ENCODE peak calls at places on chromosomes 7 and 10, in seven cellular contexts. I is right lobe of liver, T is gastrocnemius medialis, G is spleen, Z is Peyer's patch, Y is transverse colon, F is GM12878. W is an unnamed sample.
A peak's percentile ranks its signal among the peaks of the same experiment; 100 is the strongest.

GRCh38 chr7:128591705-128592104 is 80.4 kb upstream of the GARIN1A start:
- DNase-seq in I (no peak), T (no peak), G (no peak), F (no peak), Y (no peak), Z (no peak), W (no peak)

GRCh38 chr10:83539528-83540308 is 599.6 kb upstream of the GHITM start:
- DNase-seq in T (peak; percentile 19), I (no peak), G (no peak), F (peak; percentile 74), Y (peak; percentile 30), Z (no peak), W (no peak)

GRCh38 chr7:70325509-70326101 is 727.3 kb downstream of the AUTS2 start:
- DNase-seq in T (no peak), G (no peak), Y (no peak), Z (no peak), F (no peak), I (no peak), W (peak; percentile 54)

GRCh38 chr7:4235596-4235995 is 446.5 kb upstream of the FOXK1 start:
- DNase-seq in I (no peak), F (no peak), T (no peak), Y (no peak), G (no peak), Z (no peak), W (no peak)

GRCh38 chr10:46255696-46256355 is 31.0 kb upstream of the ANTXRL start:
- DNase-seq in F (no peak), I (peak; percentile 86), T (no peak), Y (peak; percentile 71), Z (peak; percentile 78), G (peak; percentile 86), W (peak; percentile 45)

GRCh38 chr7:74038194-74038961 is 10.4 kb downstream of the ELN start:
- DNase-seq in Y (no peak), Z (no peak), I (no peak), F (no peak), G (no peak), T (peak; percentile 80), W (no peak)

GRCh38 chr10:85003083-85003482 is 674.7 kb downstream of the CCSER2 start:
- DNase-seq in T (no peak), F (no peak), Z (no peak), G (no peak), I (no peak), Y (no peak), W (no peak)

GRCh38 chr7:151491859-151492258 is 27.8 kb downstream of the RHEB start:
- DNase-seq in F (no peak), Z (no peak), T (no peak), I (no peak), G (no peak), Y (no peak), W (peak; percentile 53)

GRCh38 chr10:129949411-129950335 is 14.4 kb downstream of the EBF3 start:
- DNase-seq in F (no peak), Y (no peak), I (no peak), Z (peak; percentile 40), G (peak; percentile 59), T (peak; percentile 43), W (no peak)

GRCh38 chr7:151676759-151677158 is 157.1 kb upstream of the RHEB start:
- DNase-seq in Y (no peak), Z (no peak), I (no peak), F (no peak), G (no peak), T (no peak), W (no peak)

GRCh38 chr10:11510714-11511113 is 100.7 kb downstream of the USP6NL start:
- DNase-seq in Y (no peak), I (no peak), Z (no peak), T (no peak), F (no peak), G (no peak), W (no peak)

GRCh38 chr7:12930534-12930933 is 243.1 kb downstream of the ARL4A start:
- DNase-seq in F (no peak), G (no peak), Y (no peak), I (no peak), T (no peak), Z (no peak), W (no peak)

GRCh38 chr7:55515569-55516279 is 56.6 kb downstream of the VOPP1 start:
- DNase-seq in T (peak; percentile 80), F (no peak), Z (peak; percentile 65), I (no peak), Y (no peak), G (no peak), W (no peak)

GRCh38 chr7:122884186-122884585 is 2.1 kb downstream of the CADPS2 start:
- DNase-seq in G (no peak), Y (no peak), T (no peak), Z (no peak), F (no peak), I (no peak), W (no peak)

GRCh38 chr7:105304040-105304895 is 84.5 kb downstream of the SRPK2 start:
- DNase-seq in Z (no peak), I (no peak), G (no peak), F (peak; percentile 53), Y (no peak), T (no peak), W (peak; percentile 19)

GRCh38 chr10:127525686-127526085 is 23.4 kb upstream of the NPS start:
- DNase-seq in G (no peak), F (no peak), I (no peak), T (no peak), Y (no peak), Z (no peak), W (no peak)

GRCh38 chr10:102245932-102246251 is 560 bp downstream of the GBF1 start:
- DNase-seq in T (no peak), Y (no peak), Z (no peak), F (no peak), G (no peak), I (no peak), W (no peak)

GRCh38 chr7:131865911-131866310 is 309.5 kb upstream of the PODXL start:
- DNase-seq in F (no peak), T (no peak), G (no peak), Z (no peak), I (no peak), Y (no peak), W (no peak)

GRCh38 chr7:103632972-103633371 is 187.0 kb upstream of the SLC26A5 start:
- DNase-seq in F (no peak), G (no peak), T (no peak), Z (no peak), I (no peak), Y (no peak), W (no peak)

GRCh38 chr7:42605800-42606199 is 306.1 kb downstream of the C7orf25 start:
- DNase-seq in G (no peak), I (no peak), T (no peak), F (no peak), Z (no peak), Y (no peak), W (no peak)

GRCh38 chr7:124033093-124033806 is 383 bp upstream of the TMEM229A start:
- DNase-seq in Z (peak; percentile 64), Y (peak; percentile 32), I (no peak), G (no peak), F (no peak), T (no peak), W (no peak)

GRCh38 chr10:101319241-101319915 is 34.6 kb upstream of the BTRC start:
- DNase-seq in Y (no peak), G (no peak), F (no peak), Z (no peak), T (no peak), I (no peak), W (no peak)

GRCh38 chr7:34361663-34362250 is 296.3 kb upstream of the NPSR1 start:
- DNase-seq in G (no peak), I (no peak), Y (no peak), F (no peak), Z (no peak), T (no peak), W (no peak)
- TF ChIP-seq POLR2A in G (no peak), I (no peak), Y (no peak), F (no peak), Z (no peak), T (no peak), W (no peak)

GRCh38 chr10:2202401-2202800 is 465.1 kb upstream of the ADARB2 start:
- DNase-seq in T (no peak), Z (no peak), I (no peak), Y (no peak), F (no peak), G (no peak), W (no peak)
- TF ChIP-seq POLR2A in T (no peak), Z (no peak), I (no peak), Y (no peak), F (no peak), G (no peak), W (no peak)

GRCh38 chr7:79531116-79531515 is 77.6 kb upstream of the MAGI2 start:
- DNase-seq in Z (no peak), T (no peak), I (no peak), G (no peak), F (no peak), Y (no peak), W (no peak)
- TF ChIP-seq POLR2A in Z (no peak), T (no peak), I (no peak), G (no peak), F (no peak), Y (no peak), W (no peak)

GRCh38 chr10:119597405-119598186 is 832 bp upstream of the TIAL1 start:
- DNase-seq in G (no peak), F (peak; percentile 52), Y (no peak), T (no peak), I (no peak), Z (no peak), W (no peak)

GRCh38 chr10:119598397-119598796 is 1.6 kb upstream of the TIAL1 start:
- DNase-seq in Y (no peak), Z (no peak), G (peak; percentile 16), T (no peak), I (no peak), F (no peak), W (no peak)

GRCh38 chr10:119595134-119595714 is 1.5 kb downstream of the TIAL1 start:
- DNase-seq in T (no peak), F (no peak), I (no peak), G (no peak), Y (no peak), Z (no peak), W (no peak)

GRCh38 chr10:119595715-119596515 is 849 bp downstream of the TIAL1 start:
- DNase-seq in I (peak; percentile 64), Y (peak; percentile 47), T (peak; percentile 20), F (no peak), G (peak; percentile 90), Z (peak; percentile 71), W (no peak)

DNA sequence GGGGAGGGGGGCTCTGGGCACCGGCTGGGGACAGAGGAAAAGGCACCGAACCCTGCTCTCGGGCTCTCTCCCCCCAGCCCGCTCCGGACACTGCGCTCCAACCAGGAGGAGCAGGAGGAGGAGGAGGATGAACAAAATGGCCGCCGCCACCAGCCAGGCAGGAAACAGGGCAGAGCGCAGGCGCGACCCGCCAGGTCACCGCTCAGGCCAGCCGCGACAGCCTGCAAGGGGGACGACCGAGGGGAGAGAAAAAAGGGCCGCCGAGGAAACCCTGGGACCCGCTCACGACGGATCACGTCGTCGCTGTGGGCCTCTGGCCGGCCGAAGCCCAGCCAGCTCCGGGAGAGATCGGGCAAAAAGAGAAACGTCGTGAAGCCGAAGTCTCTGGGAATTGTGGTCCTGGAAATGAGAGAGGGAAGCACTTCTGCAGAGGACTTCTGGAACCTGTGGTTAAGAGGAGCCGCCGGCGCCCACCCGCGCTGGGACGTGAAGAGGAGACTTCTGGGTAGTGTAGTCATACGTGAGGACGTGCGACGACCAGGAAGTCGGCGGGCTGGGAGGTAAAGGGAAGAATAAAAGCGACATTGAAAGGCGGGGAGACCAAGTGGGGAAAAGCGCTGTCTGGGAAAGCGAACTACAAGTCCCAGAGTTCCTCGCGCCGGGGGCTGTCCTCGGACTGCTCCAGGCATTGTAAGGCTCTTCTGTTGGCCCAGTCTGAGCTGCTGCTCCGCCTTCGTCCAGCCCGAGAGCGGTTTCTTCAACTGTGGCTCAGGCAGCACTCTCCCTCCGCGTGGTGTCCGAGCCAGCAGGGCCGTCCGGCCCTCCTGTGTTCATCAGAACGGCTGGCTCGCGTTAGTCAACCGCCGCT is at the start of gene TIAL1:
- DNase-seq in Y (peak; percentile 98), F (peak; percentile 98), G (peak; percentile 98), I (peak; percentile 97), T (peak; percentile 98), Z (peak; percentile 99), W (peak; percentile 86)
- TF ChIP-seq POLR2A in Y (peak; percentile 91), F (peak; percentile 81), G (no peak), I (peak; percentile 95), T (peak; percentile 96), Z (peak; percentile 89), W (peak; percentile 91)